ENCODE peak calls at places on chromosomes 3 and 15, in ten cellular contexts. One of them, this sample, is unnamed.

GRCh38 chr3:23162939-23163338 is 40.2 kb upstream of the UBE2E2 start:
- DNase-seq in cardiac muscle cell: no peak
- DNase-seq in HL-60: no peak
- DNase-seq in CD8-positive, alpha-beta T cell: no peak
- DNase-seq in endodermal cell: no peak
- DNase-seq in esophagus squamous epithelium: no peak
- DNase-seq in left ventricle myocardium inferior: no peak
- DNase-seq in Peyer's patch: no peak
- DNase-seq in brain microvascular endothelial cell: no peak
- DNase-seq in stomach: no peak
- DNase-seq in this sample: no peak

GRCh38 chr15:66112388-66112787 is 141.2 kb downstream of the MEGF11 start:
- DNase-seq in cardiac muscle cell: no peak
- DNase-seq in HL-60: no peak
- DNase-seq in CD8-positive, alpha-beta T cell: no peak
- DNase-seq in endodermal cell: no peak
- DNase-seq in esophagus squamous epithelium: no peak
- DNase-seq in left ventricle myocardium inferior: no peak
- DNase-seq in Peyer's patch: no peak
- DNase-seq in brain microvascular endothelial cell: no peak
- DNase-seq in stomach: no peak
- DNase-seq in this sample: no peak

GRCh38 chr3:123582315-123582714 is 2.5 kb downstream of the HACD2 start:
- DNase-seq in cardiac muscle cell: no peak
- DNase-seq in HL-60: no peak
- DNase-seq in CD8-positive, alpha-beta T cell: no peak
- DNase-seq in endodermal cell: no peak
- DNase-seq in esophagus squamous epithelium: no peak
- DNase-seq in left ventricle myocardium inferior: no peak
- DNase-seq in Peyer's patch: no peak
- DNase-seq in brain microvascular endothelial cell: no peak
- DNase-seq in stomach: no peak
- DNase-seq in this sample: peak; percentile 33

GRCh38 chr15:79952329-79952728 is 18.7 kb downstream of the BCL2A1 start:
- DNase-seq in cardiac muscle cell: no peak
- DNase-seq in HL-60: peak; percentile 69
- DNase-seq in CD8-positive, alpha-beta T cell: no peak
- DNase-seq in endodermal cell: no peak
- DNase-seq in esophagus squamous epithelium: no peak
- DNase-seq in left ventricle myocardium inferior: no peak
- DNase-seq in Peyer's patch: no peak
- DNase-seq in brain microvascular endothelial cell: no peak
- DNase-seq in stomach: no peak
- DNase-seq in this sample: no peak

GRCh38 chr3:186427627-186428026 is 65.6 kb upstream of the DGKG start:
- DNase-seq in cardiac muscle cell: peak; percentile 82
- DNase-seq in HL-60: no peak
- DNase-seq in CD8-positive, alpha-beta T cell: no peak
- DNase-seq in endodermal cell: peak; percentile 54
- DNase-seq in esophagus squamous epithelium: no peak
- DNase-seq in left ventricle myocardium inferior: peak; percentile 34
- DNase-seq in Peyer's patch: no peak
- DNase-seq in brain microvascular endothelial cell: peak; percentile 78
- DNase-seq in stomach: no peak
- DNase-seq in this sample: no peak

GRCh38 chr3:62046326-62046725 is 327.0 kb downstream of the FEZF2 start:
- DNase-seq in cardiac muscle cell: no peak
- DNase-seq in HL-60: no peak
- DNase-seq in CD8-positive, alpha-beta T cell: no peak
- DNase-seq in endodermal cell: no peak
- DNase-seq in esophagus squamous epithelium: no peak
- DNase-seq in left ventricle myocardium inferior: no peak
- DNase-seq in Peyer's patch: no peak
- DNase-seq in brain microvascular endothelial cell: peak; percentile 9
- DNase-seq in stomach: no peak
- DNase-seq in this sample: no peak

GRCh38 chr3:131526801-131527347 is 24.1 kb upstream of the MRPL3 start:
- DNase-seq in cardiac muscle cell: peak; percentile 46
- DNase-seq in HL-60: no peak
- DNase-seq in CD8-positive, alpha-beta T cell: no peak
- DNase-seq in endodermal cell: peak; percentile 97
- DNase-seq in esophagus squamous epithelium: no peak
- DNase-seq in left ventricle myocardium inferior: peak; percentile 38
- DNase-seq in Peyer's patch: no peak
- DNase-seq in brain microvascular endothelial cell: peak; percentile 34
- DNase-seq in stomach: peak; percentile 26
- DNase-seq in this sample: peak; percentile 59

GRCh38 chr3:82353281-82354171 is 592.1 kb upstream of the GBE1 start:
- DNase-seq in cardiac muscle cell: no peak
- DNase-seq in HL-60: no peak
- DNase-seq in CD8-positive, alpha-beta T cell: no peak
- DNase-seq in endodermal cell: no peak
- DNase-seq in esophagus squamous epithelium: no peak
- DNase-seq in left ventricle myocardium inferior: no peak
- DNase-seq in Peyer's patch: no peak
- DNase-seq in brain microvascular endothelial cell: no peak
- DNase-seq in stomach: no peak
- DNase-seq in this sample: peak; percentile 26

GRCh38 chr15:50181983-50182232 is at the start of gene SLC27A2:
- DNase-seq in cardiac muscle cell: no peak
- DNase-seq in HL-60: peak; percentile 30
- DNase-seq in CD8-positive, alpha-beta T cell: no peak
- DNase-seq in endodermal cell: no peak
- DNase-seq in esophagus squamous epithelium: no peak
- DNase-seq in left ventricle myocardium inferior: peak; percentile 17
- DNase-seq in Peyer's patch: no peak
- DNase-seq in brain microvascular endothelial cell: no peak
- DNase-seq in stomach: peak; percentile 46
- DNase-seq in this sample: peak; percentile 57

GRCh38 chr3:32177702-32178198 is 60.7 kb upstream of the CMTM8 start:
- DNase-seq in cardiac muscle cell: peak; percentile 88
- DNase-seq in HL-60: peak; percentile 56
- DNase-seq in CD8-positive, alpha-beta T cell: peak; percentile 28
- DNase-seq in endodermal cell: peak; percentile 94
- DNase-seq in esophagus squamous epithelium: no peak
- DNase-seq in left ventricle myocardium inferior: no peak
- DNase-seq in Peyer's patch: peak; percentile 81
- DNase-seq in brain microvascular endothelial cell: peak; percentile 95
- DNase-seq in stomach: peak; percentile 77
- DNase-seq in this sample: peak; percentile 85

GRCh38 chr3:190554197-190554596 is 40.3 kb downstream of the IL1RAP start:
- DNase-seq in cardiac muscle cell: no peak
- DNase-seq in HL-60: no peak
- DNase-seq in CD8-positive, alpha-beta T cell: no peak
- DNase-seq in endodermal cell: peak; percentile 85
- DNase-seq in esophagus squamous epithelium: no peak
- DNase-seq in left ventricle myocardium inferior: no peak
- DNase-seq in Peyer's patch: no peak
- DNase-seq in brain microvascular endothelial cell: no peak
- DNase-seq in stomach: no peak
- DNase-seq in this sample: no peak

GRCh38 chr15:58203537-58203936 is 65.4 kb downstream of the AQP9 start:
- DNase-seq in cardiac muscle cell: no peak
- DNase-seq in HL-60: no peak
- DNase-seq in CD8-positive, alpha-beta T cell: no peak
- DNase-seq in endodermal cell: no peak
- DNase-seq in esophagus squamous epithelium: no peak
- DNase-seq in left ventricle myocardium inferior: no peak
- DNase-seq in Peyer's patch: no peak
- DNase-seq in brain microvascular endothelial cell: peak; percentile 95
- DNase-seq in stomach: no peak
- DNase-seq in this sample: no peak

GRCh38 chr3:190568036-190568435 is 54.2 kb downstream of the IL1RAP start:
- DNase-seq in cardiac muscle cell: no peak
- DNase-seq in HL-60: no peak
- DNase-seq in CD8-positive, alpha-beta T cell: no peak
- DNase-seq in endodermal cell: no peak
- DNase-seq in esophagus squamous epithelium: no peak
- DNase-seq in left ventricle myocardium inferior: no peak
- DNase-seq in Peyer's patch: no peak
- DNase-seq in brain microvascular endothelial cell: no peak
- DNase-seq in stomach: peak; percentile 27
- DNase-seq in this sample: peak; percentile 54

GRCh38 chr15:44500555-44500954 is 36.4 kb upstream of the EIF3J start:
- DNase-seq in cardiac muscle cell: no peak
- DNase-seq in HL-60: no peak
- DNase-seq in CD8-positive, alpha-beta T cell: no peak
- DNase-seq in endodermal cell: no peak
- DNase-seq in esophagus squamous epithelium: no peak
- DNase-seq in left ventricle myocardium inferior: no peak
- DNase-seq in Peyer's patch: no peak
- DNase-seq in brain microvascular endothelial cell: no peak
- DNase-seq in stomach: no peak
- DNase-seq in this sample: no peak

GRCh38 chr15:25739687-25740121 is 123.4 kb downstream of the ATP10A start:
- DNase-seq in cardiac muscle cell: peak; percentile 46
- DNase-seq in HL-60: no peak
- DNase-seq in CD8-positive, alpha-beta T cell: peak; percentile 16
- DNase-seq in endodermal cell: peak; percentile 67
- DNase-seq in esophagus squamous epithelium: no peak
- DNase-seq in left ventricle myocardium inferior: no peak
- DNase-seq in Peyer's patch: peak; percentile 60
- DNase-seq in brain microvascular endothelial cell: peak; percentile 43
- DNase-seq in stomach: no peak
- DNase-seq in this sample: no peak

GRCh38 chr15:37682304-37682703 is 252.1 kb upstream of the TMCO5A start:
- DNase-seq in cardiac muscle cell: no peak
- DNase-seq in HL-60: no peak
- DNase-seq in CD8-positive, alpha-beta T cell: no peak
- DNase-seq in endodermal cell: peak; percentile 58
- DNase-seq in esophagus squamous epithelium: no peak
- DNase-seq in left ventricle myocardium inferior: no peak
- DNase-seq in Peyer's patch: no peak
- DNase-seq in brain microvascular endothelial cell: peak; percentile 3
- DNase-seq in stomach: no peak
- DNase-seq in this sample: no peak
- TF ChIP-seq CTCF in cardiac muscle cell: peak; percentile 27
- TF ChIP-seq CTCF in HL-60: no peak
- TF ChIP-seq CTCF in CD8-positive, alpha-beta T cell: no peak
- TF ChIP-seq CTCF in endodermal cell: peak; percentile 86
- TF ChIP-seq CTCF in esophagus squamous epithelium: no peak
- TF ChIP-seq CTCF in left ventricle myocardium inferior: no peak
- TF ChIP-seq CTCF in Peyer's patch: peak; percentile 49
- TF ChIP-seq CTCF in brain microvascular endothelial cell: peak; percentile 43
- TF ChIP-seq CTCF in stomach: no peak
- TF ChIP-seq CTCF in this sample: no peak

DNA sequence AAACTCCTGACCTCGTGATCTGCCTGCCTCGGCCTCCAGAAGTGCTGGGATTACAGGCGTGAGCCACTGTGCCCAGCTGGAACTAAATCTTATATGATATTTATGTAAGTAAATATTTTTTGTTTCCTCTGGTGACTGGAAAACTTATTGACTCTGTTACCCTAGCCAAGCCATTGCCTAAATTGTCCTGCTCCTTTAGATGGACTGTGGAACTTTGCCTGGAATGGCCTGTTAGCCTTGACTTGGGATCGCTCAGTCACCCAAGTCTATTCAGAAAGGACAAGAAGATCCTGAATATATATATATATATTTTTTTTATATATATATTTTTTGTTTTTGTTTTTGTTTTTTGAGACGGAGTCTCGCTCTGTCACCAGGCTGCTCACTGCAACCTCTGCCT is 113.9 kb downstream of the PDE8A start:
- DNase-seq in cardiac muscle cell: no peak
- DNase-seq in HL-60: no peak
- DNase-seq in CD8-positive, alpha-beta T cell: no peak
- DNase-seq in endodermal cell: no peak
- DNase-seq in esophagus squamous epithelium: no peak
- DNase-seq in left ventricle myocardium inferior: no peak
- DNase-seq in Peyer's patch: no peak
- DNase-seq in brain microvascular endothelial cell: no peak
- DNase-seq in stomach: no peak
- DNase-seq in this sample: no peak
- H3K27me3 ChIP-seq in cardiac muscle cell: no peaks in the 10 kb centered on the region
- H3K27me3 ChIP-seq in HL-60: no peaks in the 10 kb centered on the region
- H3K27me3 ChIP-seq in CD8-positive, alpha-beta T cell: no peaks in the 10 kb centered on the region
- H3K27me3 ChIP-seq in endodermal cell: no peaks in the 10 kb centered on the region
- H3K27me3 ChIP-seq in esophagus squamous epithelium: no peaks in the 10 kb centered on the region
- H3K27me3 ChIP-seq in left ventricle myocardium inferior: no peaks in the 10 kb centered on the region
- H3K27me3 ChIP-seq in Peyer's patch: no peaks in the 10 kb centered on the region
- H3K27me3 ChIP-seq in brain microvascular endothelial cell: no peaks in the 10 kb centered on the region
- H3K27me3 ChIP-seq in stomach: no peaks in the 10 kb centered on the region
- H3K27me3 ChIP-seq in this sample: no peaks in the 10 kb centered on the region

GRCh38 chr15:71198846-71199245 is 83.6 kb downstream of the THSD4 start:
- DNase-seq in cardiac muscle cell: peak; percentile 21
- DNase-seq in HL-60: no peak
- DNase-seq in CD8-positive, alpha-beta T cell: no peak
- DNase-seq in endodermal cell: no peak
- DNase-seq in esophagus squamous epithelium: no peak
- DNase-seq in left ventricle myocardium inferior: no peak
- DNase-seq in Peyer's patch: no peak
- DNase-seq in brain microvascular endothelial cell: no peak
- DNase-seq in stomach: no peak
- DNase-seq in this sample: no peak

GRCh38 chr15:71194286-71194685 is 79.0 kb downstream of the THSD4 start:
- DNase-seq in cardiac muscle cell: no peak
- DNase-seq in HL-60: no peak
- DNase-seq in CD8-positive, alpha-beta T cell: no peak
- DNase-seq in endodermal cell: no peak
- DNase-seq in esophagus squamous epithelium: no peak
- DNase-seq in left ventricle myocardium inferior: no peak
- DNase-seq in Peyer's patch: no peak
- DNase-seq in brain microvascular endothelial cell: no peak
- DNase-seq in stomach: no peak
- DNase-seq in this sample: no peak

GRCh38 chr15:71197620-71198019 is 82.3 kb downstream of the THSD4 start:
- DNase-seq in cardiac muscle cell: no peak
- DNase-seq in HL-60: no peak
- DNase-seq in CD8-positive, alpha-beta T cell: no peak
- DNase-seq in endodermal cell: no peak
- DNase-seq in esophagus squamous epithelium: no peak
- DNase-seq in left ventricle myocardium inferior: no peak
- DNase-seq in Peyer's patch: no peak
- DNase-seq in brain microvascular endothelial cell: no peak
- DNase-seq in stomach: no peak
- DNase-seq in this sample: no peak

GRCh38 chr15:71191296-71191695 is 76.0 kb downstream of the THSD4 start:
- DNase-seq in cardiac muscle cell: no peak
- DNase-seq in HL-60: no peak
- DNase-seq in CD8-positive, alpha-beta T cell: no peak
- DNase-seq in endodermal cell: no peak
- DNase-seq in esophagus squamous epithelium: no peak
- DNase-seq in left ventricle myocardium inferior: no peak
- DNase-seq in Peyer's patch: no peak
- DNase-seq in brain microvascular endothelial cell: no peak
- DNase-seq in stomach: no peak
- DNase-seq in this sample: no peak

GRCh38 chr15:71195242-71195641 is 80.0 kb downstream of the THSD4 start:
- DNase-seq in cardiac muscle cell: no peak
- DNase-seq in HL-60: no peak
- DNase-seq in CD8-positive, alpha-beta T cell: no peak
- DNase-seq in endodermal cell: peak; percentile 69
- DNase-seq in esophagus squamous epithelium: no peak
- DNase-seq in left ventricle myocardium inferior: no peak
- DNase-seq in Peyer's patch: no peak
- DNase-seq in brain microvascular endothelial cell: no peak
- DNase-seq in stomach: no peak
- DNase-seq in this sample: no peak
- TF ChIP-seq CTCF in cardiac muscle cell: peak; percentile 26
- TF ChIP-seq CTCF in HL-60: no peak
- TF ChIP-seq CTCF in CD8-positive, alpha-beta T cell: no peak
- TF ChIP-seq CTCF in endodermal cell: peak; percentile 79
- TF ChIP-seq CTCF in esophagus squamous epithelium: no peak
- TF ChIP-seq CTCF in left ventricle myocardium inferior: peak; percentile 9
- TF ChIP-seq CTCF in Peyer's patch: peak; percentile 23
- TF ChIP-seq CTCF in brain microvascular endothelial cell: peak; percentile 49
- TF ChIP-seq CTCF in stomach: no peak
- TF ChIP-seq CTCF in this sample: no peak

GRCh38 chr15:96351801-96352593 is 21.5 kb downstream of the NR2F2 start:
- DNase-seq in cardiac muscle cell: peak; percentile 51
- DNase-seq in HL-60: no peak
- DNase-seq in CD8-positive, alpha-beta T cell: no peak
- DNase-seq in endodermal cell: peak; percentile 81
- DNase-seq in esophagus squamous epithelium: no peak
- DNase-seq in left ventricle myocardium inferior: no peak
- DNase-seq in Peyer's patch: peak; percentile 46
- DNase-seq in brain microvascular endothelial cell: peak; percentile 35
- DNase-seq in stomach: peak; percentile 87
- DNase-seq in this sample: no peak
- H3K27me3 ChIP-seq in cardiac muscle cell: peaks cover 100% of the 10 kb centered on the region
- H3K27me3 ChIP-seq in HL-60: no peaks in the 10 kb centered on the region
- H3K27me3 ChIP-seq in CD8-positive, alpha-beta T cell: peaks cover 51% of the 10 kb centered on the region
- H3K27me3 ChIP-seq in endodermal cell: peaks cover 100% of the 10 kb centered on the region
- H3K27me3 ChIP-seq in esophagus squamous epithelium: peaks cover 99% of the 10 kb centered on the region
- H3K27me3 ChIP-seq in left ventricle myocardium inferior: peaks cover 98% of the 10 kb centered on the region
- H3K27me3 ChIP-seq in Peyer's patch: no peaks in the 10 kb centered on the region
- H3K27me3 ChIP-seq in brain microvascular endothelial cell: no peaks in the 10 kb centered on the region
- H3K27me3 ChIP-seq in stomach: no peaks in the 10 kb centered on the region
- H3K27me3 ChIP-seq in this sample: no peaks in the 10 kb centered on the region